ENCODE peak calls at places on chromosomes 4 and X, in eight cellular contexts. I is foreskin fibroblast, G is GM06990, Z is GM10248, U is breast epithelium, A is GM13977, J is Peyer's patch, V is WERI-Rb-1. Y is an unnamed sample.

GRCh38 chr4:8103991-8104390 is 54.6 kb downstream of the ABLIM2 start:
- DNase-seq in I (no peak), G (no peak), Z (no peak), U (no peak), A (no peak), J (no peak), V (no peak), Y (no peak)

GRCh38 chr4:155809835-155810234 is 51.0 kb downstream of the GUCY1B1 start:
- DNase-seq in I (peak; percentile 76), G (peak; percentile 67), Z (peak; percentile 48), U (no peak), A (peak; percentile 39), J (no peak), V (no peak), Y (peak; percentile 83)

GRCh38 chr4:81769244-81769643 is 297.5 kb upstream of the RASGEF1B start:
- DNase-seq in I (no peak), G (no peak), Z (no peak), U (no peak), A (no peak), J (no peak), V (no peak), Y (no peak)

GRCh38 chr4:26061248-26061986 is 147.4 kb downstream of the SMIM20 start:
- DNase-seq in I (no peak), G (no peak), Z (peak; percentile 63), U (no peak), A (peak; percentile 67), J (no peak), V (peak; percentile 65), Y (peak; percentile 19)

GRCh38 chr4:101169044-101170014 is 178.0 kb downstream of the PPP3CA start:
- DNase-seq in I (peak; percentile 34), G (peak; percentile 7), Z (peak; percentile 28), U (no peak), A (peak; percentile 19), J (no peak), V (peak; percentile 88), Y (peak; percentile 63)

GRCh38 chr4:180960758-180961401 is 1282.3 kb upstream of the TENM3 start:
- DNase-seq in I (no peak), G (no peak), Z (no peak), U (no peak), A (no peak), J (no peak), V (peak; percentile 27), Y (no peak)

GRCh38 chr4:96312049-96312685 is 472.3 kb downstream of the PDHA2 start:
- DNase-seq in I (no peak), G (no peak), Z (no peak), U (no peak), A (no peak), J (no peak), V (no peak), Y (no peak)

GRCh38 chrX:54979432-54979831 is 14.6 kb downstream of the PFKFB1 start:
- DNase-seq in I (no peak), G (no peak), Z (no peak), U (no peak), A (no peak), J (no peak), V (no peak), Y (no peak)

DNA sequence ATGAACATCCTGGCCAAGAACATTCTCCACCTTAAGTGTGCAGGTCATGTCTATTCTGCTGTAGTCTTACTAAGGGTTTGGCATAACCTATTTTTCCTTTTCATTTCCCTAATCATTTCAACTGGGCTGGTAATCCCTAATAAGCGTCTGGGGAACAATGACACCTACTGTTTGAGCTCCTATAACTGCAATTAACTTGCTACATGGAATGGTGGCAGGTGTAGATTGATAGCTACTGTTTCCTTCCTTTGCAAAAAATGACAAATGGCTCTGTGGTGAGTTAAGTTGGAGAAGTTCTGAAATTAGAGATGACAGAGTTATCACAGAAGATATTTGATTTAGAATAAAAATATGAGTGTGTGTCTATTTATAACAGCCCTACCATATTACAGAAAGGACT is 104.5 kb upstream of the NAP1L5 start:
- DNase-seq in I (no peak), G (no peak), Z (no peak), U (no peak), A (no peak), J (no peak), V (no peak), Y (no peak)
- TF ChIP-seq CTCF in I (no peak), G (peak; percentile 30), Z (no peak), U (no peak), A (peak; percentile 10), J (no peak), V (peak; percentile 45), Y (no peak)

GRCh38 chrX:53279296-53280237 is 1.8 kb downstream of the IQSEC2 start:
- DNase-seq in I (no peak), G (no peak), Z (no peak), U (no peak), A (no peak), J (no peak), V (no peak), Y (no peak)
- TF ChIP-seq CTCF in I (no peak), G (peak; percentile 33), Z (no peak), U (no peak), A (peak; percentile 38), J (no peak), V (peak; percentile 42), Y (no peak)

GRCh38 chrX:143437439-143437838 is 79.8 kb downstream of the SPANXN3 start:
- DNase-seq in I (no peak), G (no peak), Z (no peak), U (no peak), A (no peak), J (no peak), V (no peak), Y (no peak)
- TF ChIP-seq CTCF in I (no peak), G (peak; percentile 30), Z (no peak), U (no peak), A (peak; percentile 48), J (no peak), V (peak; percentile 39), Y (peak; percentile 16)

GRCh38 chr4:120921456-120922389 is 803 bp downstream of the PRDM5 start:
- DNase-seq in I (peak; percentile 74), G (peak; percentile 9), Z (peak; percentile 17), U (peak; percentile 25), A (no peak), J (peak; percentile 75), V (peak; percentile 76), Y (peak; percentile 50)

GRCh38 chr4:120920666-120921065 is 1.9 kb downstream of the PRDM5 start:
- DNase-seq in I (no peak), G (no peak), Z (no peak), U (no peak), A (no peak), J (no peak), V (no peak), Y (no peak)

GRCh38 chr4:120924931-120925330 is 2.4 kb upstream of the PRDM5 start:
- DNase-seq in I (no peak), G (no peak), Z (no peak), U (no peak), A (no peak), J (no peak), V (no peak), Y (no peak)

GRCh38 chr4:120923201-120923522 is 636 bp upstream of the PRDM5 start:
- DNase-seq in I (no peak), G (no peak), Z (no peak), U (no peak), A (no peak), J (no peak), V (no peak), Y (no peak)

GRCh38 chr4:120922390-120923200 is at the start of gene PRDM5:
- DNase-seq in I (peak; percentile 38), G (peak; percentile 16), Z (peak; percentile 28), U (peak; percentile 18), A (peak; percentile 46), J (peak; percentile 63), V (peak; percentile 77), Y (peak; percentile 37)
- TF ChIP-seq CTCF in I (peak; percentile 26), G (no peak), Z (no peak), U (peak; percentile 18), A (no peak), J (no peak), V (peak; percentile 16), Y (peak; percentile 54)

GRCh38 chrX:123834116-123834515 is 25.7 kb upstream of the XIAP start:
- DNase-seq in I (no peak), G (no peak), Z (no peak), U (no peak), A (no peak), J (no peak), V (peak; percentile 77), Y (no peak)

GRCh38 chrX:123835661-123836371 is 24.0 kb upstream of the XIAP start:
- DNase-seq in I (peak; percentile 36), G (no peak), Z (no peak), U (no peak), A (no peak), J (no peak), V (no peak), Y (peak; percentile 74)

GRCh38 chrX:123830309-123830708 is 29.5 kb upstream of the XIAP start:
- DNase-seq in I (no peak), G (peak; percentile 54), Z (peak; percentile 53), U (no peak), A (peak; percentile 51), J (peak; percentile 74), V (no peak), Y (no peak)

GRCh38 chrX:123833387-123833786 is 26.5 kb upstream of the XIAP start:
- DNase-seq in I (no peak), G (peak; percentile 27), Z (peak; percentile 65), U (no peak), A (peak; percentile 73), J (no peak), V (peak; percentile 61), Y (peak; percentile 19)
- TF ChIP-seq CTCF in I (peak; percentile 59), G (peak; percentile 69), Z (peak; percentile 67), U (peak; percentile 65), A (peak; percentile 75), J (peak; percentile 51), V (peak; percentile 72), Y (peak; percentile 84)

GRCh38 chrX:119783026-119783425 is 8.4 kb downstream of the RPL39 start:
- DNase-seq in I (no peak), G (no peak), Z (no peak), U (no peak), A (no peak), J (no peak), V (no peak), Y (no peak)

GRCh38 chrX:119784747-119785446 is 6.5 kb downstream of the RPL39 start:
- DNase-seq in I (no peak), G (peak; percentile 33), Z (peak; percentile 34), U (no peak), A (no peak), J (peak; percentile 54), V (peak; percentile 33), Y (peak; percentile 17)
- TF ChIP-seq CTCF in I (peak; percentile 25), G (peak; percentile 90), Z (peak; percentile 32), U (no peak), A (peak; percentile 70), J (peak; percentile 27), V (peak; percentile 82), Y (peak; percentile 72)